ENCODE peak calls at places on chromosome 2, in ten cellular contexts. J, V, Z, Y, O, L, U, T, S and G are unnamed samples.

GRCh38 chr2:71680925-71681324 is 227.6 kb downstream of the DYSF start:
- DNase-seq in Z (no peak), V (no peak), T (peak), L (no peak), Y (no peak), U (no peak), J (no peak), S (no peak), O (no peak), G (no peak)

GRCh38 chr2:67824196-67824595 is 238.6 kb downstream of the C1D start:
- DNase-seq in O (no peak), S (no peak), Z (no peak), J (no peak), T (no peak), U (no peak), Y (no peak), L (no peak), V (no peak), G (no peak)

GRCh38 chr2:208541982-208542464 is 135.4 kb downstream of the PTH2R start:
- DNase-seq in U (no peak), Y (no peak), V (no peak), L (no peak), O (no peak), T (no peak), S (peak), J (no peak), Z (no peak), G (no peak)

GRCh38 chr2:127086800-127087737 is 19.9 kb downstream of the BIN1 start:
- DNase-seq in Y (peak), S (peak), U (peak), V (peak), J (peak), T (peak), Z (peak), O (no peak), L (peak), G (no peak)

GRCh38 chr2:85699325-85699724 is 5.2 kb downstream of the GNLY start:
- DNase-seq in V (no peak), U (no peak), S (peak), L (no peak), J (no peak), O (peak), T (no peak), Y (peak), Z (no peak), G (no peak)

GRCh38 chr2:118460425-118460824 is 372.2 kb downstream of the INSIG2 start:
- DNase-seq in Z (no peak), J (no peak), L (no peak), T (no peak), Y (no peak), S (no peak), U (no peak), O (no peak), V (no peak), G (no peak)

GRCh38 chr2:159936471-159936870 is 125.9 kb downstream of the PLA2R1 start:
- DNase-seq in L (no peak), U (no peak), T (no peak), Y (no peak), Z (no peak), O (peak), J (no peak), V (no peak), S (peak), G (no peak)

GRCh38 chr2:54763636-54764291 is 40.3 kb downstream of the EML6 start:
- DNase-seq in J (no peak), S (peak), L (no peak), T (no peak), V (no peak), Z (peak), Y (no peak), U (no peak), O (peak), G (no peak)

GRCh38 chr2:238093181-238094140 is 6.7 kb upstream of the ESPNL start:
- DNase-seq in V (no peak), S (no peak), J (peak), L (no peak), Z (peak), T (no peak), U (no peak), Y (no peak), O (no peak), G (peak)

GRCh38 chr2:213238753-213239591 is 45.3 kb upstream of the SPAG16 start:
- DNase-seq in S (no peak), U (peak), J (no peak), O (peak), V (no peak), Z (no peak), Y (peak), T (no peak), L (no peak), G (no peak)

GRCh38 chr2:218323526-218324472 is 31.5 kb upstream of the TMBIM1 start:
- DNase-seq in O (peak), V (no peak), Y (peak), S (no peak), T (no peak), Z (peak), J (no peak), L (peak), U (peak), G (peak)

GRCh38 chr2:31170071-31170698 is 31.9 kb upstream of the GALNT14 start:
- DNase-seq in Z (peak), Y (no peak), O (peak), V (peak), T (no peak), J (peak), S (peak), L (peak), U (peak), G (no peak)

GRCh38 chr2:85761512-85761944 is 7.7 kb downstream of the ATOH8 start:
- DNase-seq in Y (no peak), L (no peak), S (no peak), O (no peak), Z (no peak), U (no peak), V (no peak), J (no peak), T (no peak), G (no peak)

GRCh38 chr2:230068658-230069080 is at the start of gene SLC16A14:
- DNase-seq in O (peak), Z (no peak), T (no peak), U (peak), L (peak), V (peak), J (no peak), Y (peak), S (no peak), G (no peak)

GRCh38 chr2:232316382-232317190 is 62.0 kb upstream of the ALPP start:
- DNase-seq in S (no peak), L (no peak), Y (no peak), T (peak), Z (no peak), O (no peak), V (no peak), U (no peak), J (no peak), G (no peak)

GRCh38 chr2:218263817-218264611 is 3.2 kb downstream of the GPBAR1 start:
- DNase-seq in J (no peak), S (no peak), L (peak), T (peak), Z (no peak), Y (no peak), V (no peak), U (no peak), O (no peak), G (no peak)

GRCh38 chr2:202278944-202279343 is 13.4 kb downstream of the NOP58 start:
- DNase-seq in Z (no peak), V (no peak), O (peak), T (no peak), S (no peak), J (no peak), L (no peak), Y (no peak), U (no peak), G (no peak)

GRCh38 chr2:100071350-100072043 is 70.9 kb downstream of the AFF3 start:
- DNase-seq in V (no peak), Y (no peak), J (no peak), U (no peak), T (no peak), L (no peak), S (no peak), O (no peak), Z (no peak), G (no peak)

GRCh38 chr2:56741601-56742102 is 557.9 kb downstream of the CCDC85A start:
- DNase-seq in T (no peak), V (no peak), J (no peak), U (no peak), L (no peak), S (no peak), O (peak), Y (peak), Z (no peak), G (no peak)

GRCh38 chr2:120937736-120938131 is 202.1 kb downstream of the GLI2 start:
- DNase-seq in J (no peak), T (no peak), O (no peak), U (no peak), L (no peak), V (no peak), S (no peak), Z (no peak), Y (peak), G (no peak)

GRCh38 chr2:64524604-64525322 is 635 bp downstream of the AFTPH start:
- DNase-seq in L (peak), S (no peak), Y (no peak), U (no peak), O (peak), T (peak), V (no peak), J (peak), Z (no peak), G (peak)

GRCh38 chr2:173961346-173961705 is 3.8 kb downstream of the SP3 start:
- DNase-seq in L (no peak), Z (no peak), O (no peak), U (no peak), Y (no peak), T (no peak), J (no peak), V (no peak), S (no peak), G (no peak)

GRCh38 chr2:24231461-24231881 is 56.6 kb downstream of the FAM228A start:
- DNase-seq in L (no peak), Z (no peak), J (no peak), Y (no peak), O (no peak), U (no peak), S (no peak), V (no peak), T (no peak), G (no peak)

GRCh38 chr2:161017780-161018440 is 142.3 kb upstream of the TANK start:
- DNase-seq in S (no peak), L (no peak), V (no peak), O (no peak), Y (peak), U (no peak), T (no peak), J (no peak), Z (no peak), G (no peak)

DNA sequence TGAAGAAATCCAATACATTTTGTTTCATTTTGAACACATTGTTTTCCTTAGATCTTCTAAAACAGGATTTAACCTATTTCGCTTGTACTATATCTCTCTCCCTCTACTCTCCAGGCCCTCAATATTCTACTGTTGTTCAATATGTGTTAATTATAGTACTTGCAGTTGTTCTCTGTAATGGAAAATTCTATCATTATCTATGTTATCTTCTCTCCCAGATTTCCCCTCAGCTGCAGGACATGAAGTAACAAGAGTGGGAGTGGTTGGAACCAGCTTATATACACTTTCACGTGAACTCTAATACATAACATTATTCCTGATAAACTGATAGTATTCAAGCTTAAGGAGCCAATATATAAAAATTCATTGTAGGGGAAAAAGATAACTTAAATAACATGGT is 7.0 kb upstream of the STRN start:
- DNase-seq in O (no peak), L (no peak), U (no peak), Y (no peak), T (no peak), Z (no peak), V (no peak), S (no peak), J (no peak), G (no peak)
- H3K27ac ChIP-seq in O (no peak), L (no peak), U (no peak), Y (no peak), T (no peak), Z (no peak), V (no peak), S (no peak), J (no peak), G (no peak)

GRCh38 chr2:20661028-20661980 is 5.6 kb upstream of the GDF7 start:
- DNase-seq in O (peak), S (peak), Y (peak), U (peak), L (peak), T (peak), J (peak), Z (peak), V (peak), G (no peak)
- TF ChIP-seq POLR2A in O (no peak), S (no peak), Y (no peak), U (no peak), L (no peak), T (no peak), J (no peak), Z (no peak), V (no peak), G (no peak)

GRCh38 chr2:169765523-169765922 is 31.9 kb downstream of the KLHL23 start:
- DNase-seq in O (no peak), J (no peak), L (no peak), U (no peak), Z (no peak), V (no peak), S (no peak), T (no peak), Y (no peak), G (no peak)
- TF ChIP-seq EP300 in O (no peak), J (no peak), L (no peak), U (no peak), Z (no peak), V (no peak), S (no peak), T (no peak), Y (no peak), G (no peak)

GRCh38 chr2:1590611-1591460 is 153.5 kb downstream of the PXDN start:
- DNase-seq in U (no peak), Z (peak), J (no peak), V (no peak), O (no peak), L (no peak), S (no peak), Y (peak), T (no peak), G (no peak)
- H3K27ac ChIP-seq in U (no peak), Z (no peak), J (peak), V (no peak), O (no peak), L (no peak), S (no peak), Y (peak), T (peak), G (no peak)

GRCh38 chr2:231162036-231162345 is 36.4 kb upstream of the ARMC9 start:
- DNase-seq in L (no peak), U (no peak), J (no peak), Y (no peak), S (no peak), V (no peak), T (no peak), O (peak), Z (no peak), G (no peak)

GRCh38 chr2:231160701-231161100 is 35.9 kb upstream of the HTR2B start:
- DNase-seq in S (no peak), J (no peak), Y (no peak), L (no peak), O (no peak), Z (no peak), T (no peak), U (no peak), V (no peak), G (no peak)

GRCh38 chr2:231159306-231159705 is 34.5 kb upstream of the HTR2B start:
- DNase-seq in T (no peak), Z (no peak), J (no peak), O (no peak), S (no peak), Y (no peak), V (no peak), L (no peak), U (no peak), G (no peak)

GRCh38 chr2:231163011-231163410 is 35.4 kb upstream of the ARMC9 start:
- DNase-seq in O (no peak), T (no peak), Z (no peak), Y (no peak), S (no peak), J (no peak), U (no peak), V (no peak), L (no peak), G (no peak)

GRCh38 chr2:231161252-231162035 is 36.6 kb upstream of the HTR2B start:
- DNase-seq in O (no peak), V (no peak), L (no peak), Z (no peak), U (no peak), Y (no peak), S (no peak), J (no peak), T (no peak), G (no peak)
- TF ChIP-seq POLR2A in O (no peak), V (no peak), L (no peak), Z (no peak), U (no peak), Y (no peak), S (no peak), J (no peak), T (no peak), G (no peak)

DNA sequence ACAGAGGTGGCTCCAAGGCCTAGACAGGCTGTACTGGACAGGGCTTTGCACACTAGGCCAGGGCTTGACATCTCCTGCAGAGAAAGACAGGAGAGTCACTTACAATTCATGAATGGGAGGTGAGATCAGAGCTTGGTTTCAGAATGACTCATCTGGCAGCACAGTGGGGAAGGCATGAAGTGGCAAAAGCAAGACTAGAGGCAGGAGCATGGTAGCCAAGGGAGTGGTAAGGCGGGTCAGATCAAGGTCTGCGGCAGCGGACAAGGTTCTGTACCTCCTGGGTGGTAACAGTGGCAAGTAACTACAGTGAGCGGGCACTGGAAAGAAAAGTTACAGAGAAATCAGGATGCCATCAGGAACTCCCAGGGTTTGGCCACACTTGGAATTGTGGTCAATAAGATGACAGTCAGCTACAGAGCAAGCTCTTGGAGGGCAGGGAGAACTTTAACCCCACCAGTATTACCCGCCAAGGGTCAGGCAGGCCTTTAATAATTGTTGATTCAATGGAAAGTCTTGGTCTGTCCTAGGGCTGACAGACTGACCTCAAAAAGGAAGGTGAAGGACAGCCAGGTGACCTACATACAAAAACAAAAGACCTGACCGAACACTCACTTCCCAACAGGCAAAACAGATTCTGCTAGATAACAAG is 5.7 kb downstream of the MCFD2 start:
- DNase-seq in Y (no peak), V (peak), T (no peak), L (peak), J (peak), U (no peak), S (no peak), Z (no peak), O (peak), G (no peak)
- TF ChIP-seq EP300 in Y (no peak), V (no peak), T (no peak), L (no peak), J (no peak), U (no peak), S (no peak), Z (no peak), O (peak), G (no peak)